ENCODE peak calls at places on chromosomes 16 and 17, in eight cellular contexts. B, P, L, S, N, Z, T and Q are unnamed samples. For H3K9me3 and H3K4me1, the result is how much of the 10 kb centered on the place peaks cover.

GRCh38 chr16:29702307-29702706 is 23.3 kb downstream of the QPRT start:
- DNase-seq in Z (no peak), B (no peak), T (no peak), S (no peak), L (no peak), P (no peak), N (no peak), Q (no peak)

GRCh38 chr17:55201609-55201932 is 63.2 kb upstream of the HLF start:
- DNase-seq in S (no peak), L (no peak), B (no peak), T (no peak), N (no peak), P (no peak), Z (no peak), Q (no peak)

GRCh38 chr16:56617212-56618085 is 8.1 kb upstream of the MT1E start:
- DNase-seq in B (no peak), T (peak), S (no peak), P (peak), N (peak), L (peak), Z (peak), Q (peak)

GRCh38 chr16:66146689-66147330 is 219.7 kb upstream of the CDH5 start:
- DNase-seq in N (no peak), L (no peak), Z (no peak), P (peak), T (no peak), B (no peak), S (no peak), Q (no peak)

GRCh38 chr16:57950382-57950781 is 20.5 kb downstream of the CNGB1 start:
- DNase-seq in N (no peak), P (no peak), B (no peak), L (no peak), T (no peak), S (no peak), Z (no peak), Q (no peak)

GRCh38 chr17:44053130-44053872 is 13.2 kb downstream of the LSM12 start:
- DNase-seq in P (no peak), B (no peak), L (peak), N (peak), Z (no peak), T (no peak), S (no peak), Q (peak)

GRCh38 chr17:151004-151403 is 13.6 kb downstream of the SCGB1C2 start:
- DNase-seq in Z (no peak), T (no peak), N (peak), L (no peak), P (no peak), B (no peak), S (no peak), Q (no peak)

GRCh38 chr17:30363715-30364202 is 15.0 kb upstream of the CPD start:
- DNase-seq in B (no peak), P (peak), L (peak), T (no peak), S (no peak), Z (no peak), N (no peak), Q (no peak)

GRCh38 chr17:45123076-45123770 is 9.1 kb downstream of the PLCD3 start:
- DNase-seq in Z (no peak), T (no peak), L (no peak), N (no peak), P (no peak), B (no peak), S (no peak), Q (no peak)

GRCh38 chr16:87383522-87384161 is at the start of gene FBXO31:
- DNase-seq in B (peak), T (peak), P (peak), Z (peak), S (peak), L (peak), N (peak), Q (peak)

GRCh38 chr16:57594531-57595031 is 33.8 kb upstream of the ADGRG1 start:
- DNase-seq in B (no peak), P (no peak), N (no peak), T (no peak), S (no peak), Z (no peak), L (no peak), Q (no peak)

GRCh38 chr16:61233718-61234117 is 802.5 kb downstream of the CDH8 start:
- DNase-seq in Z (no peak), T (no peak), L (no peak), P (no peak), B (no peak), N (no peak), S (no peak), Q (no peak)

GRCh38 chr17:65374966-65375365 is 186.5 kb downstream of the AXIN2 start:
- DNase-seq in L (peak), N (no peak), P (no peak), B (no peak), S (no peak), T (no peak), Z (no peak), Q (no peak)

GRCh38 chr17:39800540-39800939 is 62.8 kb downstream of the GRB7 start:
- DNase-seq in N (no peak), P (no peak), T (no peak), B (no peak), Z (no peak), L (no peak), S (no peak), Q (no peak)

GRCh38 chr16:12311309-12311708 is 334.8 kb downstream of the SNX29 start:
- DNase-seq in L (no peak), B (peak), S (no peak), T (peak), P (no peak), N (peak), Z (no peak), Q (no peak)

GRCh38 chr17:19546289-19547065 is 12.8 kb downstream of the SLC47A1 start:
- DNase-seq in L (peak), S (no peak), N (peak), P (no peak), Z (no peak), B (peak), T (no peak), Q (peak)

GRCh38 chr17:14202388-14203166 is 34.1 kb downstream of the CDRT15 start:
- DNase-seq in B (no peak), T (no peak), P (no peak), Z (no peak), N (no peak), S (no peak), L (no peak), Q (no peak)

GRCh38 chr17:41728056-41728455 is 6.4 kb downstream of the HAP1 start:
- DNase-seq in L (no peak), S (no peak), N (no peak), B (no peak), Z (no peak), T (no peak), P (no peak), Q (no peak)

DNA sequence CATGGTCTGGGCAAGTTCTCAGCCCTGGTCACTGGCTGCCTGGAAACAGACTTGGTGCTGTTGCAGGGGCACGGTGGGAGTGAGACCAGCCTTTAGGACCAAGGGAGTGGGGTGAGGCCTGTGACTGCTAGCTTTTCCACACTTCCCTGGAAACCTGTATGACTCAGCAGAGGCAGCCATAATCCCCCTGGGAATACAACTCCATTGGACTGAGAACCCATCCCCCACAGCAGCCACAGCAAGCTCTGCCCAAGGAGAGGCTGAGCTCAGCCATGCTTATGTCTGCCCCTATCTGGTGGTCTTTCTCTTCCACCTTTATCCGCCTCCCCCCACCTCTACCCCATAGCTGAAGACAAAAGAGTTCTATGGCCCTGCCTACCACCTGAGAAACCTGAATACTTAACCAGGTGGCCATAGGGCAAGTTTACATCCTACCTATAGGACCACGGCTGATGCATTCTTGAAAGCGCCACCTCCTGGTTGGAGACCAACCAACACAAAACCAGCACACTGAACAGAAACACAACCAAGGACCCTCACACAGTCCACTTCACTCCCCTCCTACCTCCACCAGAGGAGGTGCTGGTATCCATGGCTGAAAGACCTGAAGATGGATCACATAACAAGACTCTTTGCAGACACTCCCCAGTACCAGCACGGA is 816.2 kb upstream of the SOX9 start:
- DNase-seq in B (no peak), P (no peak), S (no peak), L (no peak), Z (no peak), T (no peak), N (no peak), Q (no peak)
- H3K9me3 ChIP-seq in B (under half), P (under half), S (under half), L (under half), Z (under half), T (under half), N (under half), Q (under half)

GRCh38 chr16:81518439-81518757 is 73.8 kb downstream of the CMIP start:
- DNase-seq in B (peak), N (no peak), Z (no peak), P (no peak), L (no peak), T (no peak), S (no peak), Q (no peak)
- H3K4me1 ChIP-seq in B (under half), N (under half), Z (under half), P (under half), L (half or more), T (under half), S (under half), Q (under half)

GRCh38 chr17:42740699-42741098 is 4.1 kb downstream of the EZH1 start:
- DNase-seq in T (no peak), L (no peak), S (no peak), B (no peak), Z (no peak), P (no peak), N (no peak), Q (no peak)

GRCh38 chr17:42743595-42744282 is 1.1 kb downstream of the EZH1 start:
- DNase-seq in N (no peak), T (no peak), B (no peak), Z (no peak), L (no peak), S (no peak), P (no peak), Q (no peak)

GRCh38 chr17:42744806-42745617 is at the start of gene EZH1:
- DNase-seq in L (peak), B (peak), N (peak), T (peak), Z (peak), P (peak), S (peak), Q (peak)

GRCh38 chr17:42748202-42748905 is 3.5 kb upstream of the EZH1 start:
- DNase-seq in S (peak), L (no peak), Z (no peak), P (no peak), N (no peak), B (no peak), T (no peak), Q (no peak)

GRCh38 chr17:42744283-42744805 is 496 bp downstream of the EZH1 start:
- DNase-seq in B (no peak), P (peak), N (peak), Z (peak), L (peak), T (no peak), S (peak), Q (peak)
- TF ChIP-seq POLR2A in B (peak), P (no peak), N (no peak), Z (no peak), L (no peak), T (no peak), S (no peak), Q (no peak)

GRCh38 chr17:70127221-70127873 is 42.0 kb upstream of the KCNJ2 start:
- DNase-seq in L (no peak), Z (no peak), N (no peak), T (no peak), B (no peak), P (no peak), S (no peak), Q (no peak)

GRCh38 chr17:70134042-70134441 is 35.3 kb upstream of the KCNJ2 start:
- DNase-seq in Z (no peak), T (no peak), S (no peak), B (no peak), L (no peak), N (no peak), P (no peak), Q (no peak)

GRCh38 chr17:70128727-70129238 is 40.5 kb upstream of the KCNJ2 start:
- DNase-seq in B (no peak), Z (no peak), S (no peak), P (no peak), L (no peak), T (no peak), N (no peak), Q (no peak)

GRCh38 chr17:70132505-70132904 is 36.8 kb upstream of the KCNJ2 start:
- DNase-seq in N (no peak), S (no peak), L (no peak), Z (no peak), P (no peak), T (no peak), B (no peak), Q (no peak)

GRCh38 chr17:70130274-70130673 is 39.1 kb upstream of the KCNJ2 start:
- DNase-seq in P (no peak), T (no peak), L (no peak), S (no peak), Z (no peak), N (no peak), B (no peak), Q (no peak)
- H3K9me3 ChIP-seq in P (under half), T (under half), L (under half), S (under half), Z (under half), N (under half), B (under half), Q (under half)

GRCh38 chr17:76277300-76278267 is 12.4 kb downstream of the UBALD2 start:
- DNase-seq in T (no peak), Z (no peak), L (no peak), P (no peak), N (no peak), B (no peak), S (no peak), Q (no peak)

GRCh38 chr17:76274559-76274956 is 9.4 kb downstream of the UBALD2 start:
- DNase-seq in S (no peak), Z (no peak), P (no peak), L (no peak), N (no peak), B (no peak), T (no peak), Q (no peak)

GRCh38 chr17:76275382-76276068 is 10.4 kb downstream of the UBALD2 start:
- DNase-seq in T (no peak), S (no peak), Z (no peak), N (no peak), B (no peak), L (no peak), P (no peak), Q (no peak)

GRCh38 chr17:76276461-76277299 is 11.5 kb downstream of the UBALD2 start:
- DNase-seq in L (no peak), B (no peak), P (peak), T (no peak), N (no peak), S (no peak), Z (no peak), Q (peak)

DNA sequence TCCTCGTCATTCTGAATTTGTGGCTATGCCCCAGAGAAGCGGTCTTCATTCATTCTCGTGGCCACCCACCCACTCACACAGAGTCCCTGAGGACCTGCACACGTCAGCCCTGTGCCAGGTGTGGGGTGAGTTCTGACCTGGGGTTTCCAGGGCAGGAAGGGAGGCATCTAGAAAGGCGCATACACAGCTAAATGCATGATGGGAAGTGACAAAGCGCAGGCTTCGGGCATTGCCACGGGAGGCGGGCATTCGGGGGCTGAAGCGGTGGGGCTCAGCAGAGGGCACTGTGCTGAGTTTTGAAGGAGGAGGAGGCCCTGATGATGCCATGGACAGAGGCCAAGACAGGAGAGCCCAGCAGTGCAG is 10.9 kb downstream of the UBALD2 start:
- DNase-seq in B (no peak), Z (no peak), P (no peak), L (no peak), S (no peak), N (no peak), T (no peak), Q (no peak)
- H3K4me1 ChIP-seq in B (under half), Z (under half), P (under half), L (under half), S (under half), N (under half), T (under half), Q (under half)

GRCh38 chr17:76735006-76735405 is 2.1 kb downstream of the SRSF2 start:
- DNase-seq in Z (no peak), S (no peak), P (peak), N (no peak), L (no peak), B (peak), T (no peak), Q (no peak)

GRCh38 chr17:76737676-76738467 is at the start of gene MFSD11:
- DNase-seq in B (peak), P (peak), N (peak), L (peak), S (peak), T (peak), Z (peak), Q (peak)

GRCh38 chr17:76735586-76736348 is 1.4 kb downstream of the SRSF2 start:
- DNase-seq in S (no peak), N (no peak), B (no peak), L (no peak), T (no peak), P (no peak), Z (no peak), Q (no peak)

GRCh38 chr17:76737082-76737675 is at the start of gene SRSF2:
- DNase-seq in Z (peak), T (peak), P (peak), S (peak), N (peak), L (peak), B (peak), Q (peak)

DNA sequence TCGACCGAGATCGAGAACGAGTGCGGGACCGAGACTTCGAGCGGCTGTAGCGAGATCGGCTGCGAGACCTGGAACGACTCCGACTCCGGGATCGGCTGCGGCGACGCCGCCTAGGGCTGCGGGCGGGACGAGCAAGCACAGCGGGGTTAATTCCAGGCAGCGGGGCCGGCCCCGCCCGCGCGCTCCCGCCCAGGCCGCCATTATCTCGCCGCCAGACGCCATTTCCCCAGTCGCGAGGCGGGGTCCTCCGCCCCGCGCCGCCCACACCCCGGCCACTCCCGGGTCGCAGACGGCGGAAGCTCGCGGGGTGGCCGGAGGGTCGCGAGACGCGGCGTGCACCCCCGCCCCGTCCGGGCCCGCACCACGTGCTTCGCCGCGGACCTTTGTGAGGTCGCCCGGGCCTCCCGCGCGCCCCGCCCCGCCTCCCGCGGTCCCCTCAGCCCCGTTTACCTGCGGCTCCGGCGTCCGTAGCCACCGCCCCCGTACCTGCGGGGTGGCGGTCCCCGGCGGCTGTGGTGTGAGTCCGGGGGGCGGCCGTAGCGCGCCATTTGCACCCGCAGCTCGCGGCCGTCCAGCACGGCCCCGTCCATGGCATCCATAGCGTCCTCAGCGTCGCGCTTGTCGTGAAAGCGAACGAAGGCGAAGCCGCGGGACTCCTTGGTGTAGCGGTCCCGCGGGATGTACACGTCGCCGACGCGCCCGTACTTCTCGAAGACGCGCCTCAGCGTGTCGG is 616 bp downstream of the SRSF2 start:
- DNase-seq in N (peak), L (peak), T (peak), B (peak), P (peak), Z (peak), S (peak), Q (peak)
- TF ChIP-seq POLR2A in N (no peak), L (no peak), T (peak), B (no peak), P (no peak), Z (peak), S (no peak), Q (peak)

GRCh38 chr17:5179003-5179402 is 12.7 kb downstream of the ZNF594 start:
- DNase-seq in S (no peak), T (no peak), Z (no peak), P (no peak), N (no peak), L (no peak), B (no peak), Q (no peak)
- H3K9me3 ChIP-seq in S (under half), T (under half), Z (under half), P (half or more), N (half or more), L (half or more), B (under half), Q (half or more)

GRCh38 chr17:15250459-15250858 is 14.7 kb downstream of the PMP22 start:
- DNase-seq in L (no peak), S (no peak), N (no peak), T (no peak), B (no peak), P (no peak), Z (no peak), Q (no peak)
- H3K4me1 ChIP-seq in L (half or more), S (half or more), N (under half), T (under half), B (under half), P (under half), Z (under half), Q (under half)

GRCh38 chr16:80932725-80933124 is 74.0 kb downstream of the CMC2 start:
- DNase-seq in B (peak), P (peak), Z (peak), T (peak), S (peak), L (peak), N (peak), Q (peak)

GRCh38 chr16:80936410-80936809 is 70.3 kb downstream of the CMC2 start:
- DNase-seq in L (no peak), P (peak), B (peak), Z (no peak), S (no peak), T (no peak), N (no peak), Q (no peak)

GRCh38 chr16:80935691-80936090 is 71.0 kb downstream of the CMC2 start:
- DNase-seq in S (no peak), P (no peak), N (no peak), T (no peak), L (no peak), B (no peak), Z (no peak), Q (no peak)

GRCh38 chr16:80931661-80931984 is 75.1 kb downstream of the CMC2 start:
- DNase-seq in S (no peak), T (no peak), B (peak), P (no peak), Z (no peak), N (no peak), L (no peak), Q (no peak)

DNA sequence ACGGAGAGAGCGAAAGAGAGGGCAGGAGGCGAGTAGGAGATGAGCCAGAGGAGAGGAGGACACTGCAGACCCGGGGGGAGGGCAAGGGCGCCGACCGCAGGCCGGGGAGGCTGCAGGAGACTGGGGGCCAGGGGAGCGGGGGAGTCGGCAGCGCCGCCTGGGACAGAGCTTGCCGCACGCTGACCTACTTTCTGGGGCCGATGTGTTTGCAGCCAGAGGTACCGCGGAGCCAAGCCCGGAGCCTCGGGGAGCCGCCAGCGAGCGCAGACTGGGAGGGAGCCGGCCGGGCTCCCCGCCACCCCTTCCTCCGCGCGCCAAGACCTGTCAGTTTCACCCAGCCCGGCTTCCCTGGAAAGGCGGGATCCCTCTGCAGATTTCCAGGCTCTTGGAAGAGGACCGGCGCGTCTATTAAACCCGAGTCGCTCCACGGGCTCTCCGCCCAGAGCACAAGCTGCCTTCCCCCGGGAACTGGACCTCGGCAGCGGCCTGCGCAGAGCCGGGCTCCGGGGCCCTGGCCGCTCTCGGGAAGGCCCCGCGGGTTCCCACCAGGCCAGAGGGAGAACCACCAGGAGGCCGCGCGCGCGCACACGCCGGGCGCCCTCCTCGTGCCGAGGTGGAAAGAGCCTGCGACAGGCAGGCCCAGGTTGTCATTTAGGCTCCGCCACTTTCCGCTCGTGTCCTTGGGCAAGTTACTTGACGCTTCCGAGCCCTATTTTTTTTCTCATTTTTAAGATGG is 74.5 kb downstream of the CMC2 start:
- DNase-seq in N (peak), B (peak), P (peak), T (peak), S (peak), L (peak), Z (peak), Q (peak)
- TF ChIP-seq POLR2A in N (no peak), B (peak), P (no peak), T (no peak), S (no peak), L (no peak), Z (no peak), Q (peak)